ENCODE peak calls at places on chromosome 18, in nine cellular contexts. M is NB4, Y is ovary, Z is adrenal gland, E is uterus, S is endothelial cell of umbilical vein, O is GM12892, F is stomach, G is H1. W is an unnamed sample.

GRCh38 chr18:12840382-12840781 is 43.7 kb downstream of the PTPN2 start:
- DNase-seq in M (no peak), Y (no peak), Z (no peak), E (no peak), S (no peak), O (no peak), F (no peak), G (no peak), W (no peak)

GRCh38 chr18:34741401-34741800 is 31.3 kb downstream of the DTNA start:
- DNase-seq in M (no peak), Y (no peak), Z (no peak), E (no peak), S (no peak), O (no peak), F (no peak), G (no peak), W (no peak)

GRCh38 chr18:76730901-76731300 is 91.5 kb upstream of the ZNF236 start:
- DNase-seq in M (no peak), Y (no peak), Z (no peak), E (no peak), S (no peak), O (no peak), F (no peak), G (no peak), W (no peak)

GRCh38 chr18:13513015-13513414 is 213.3 kb downstream of the FAM210A start:
- DNase-seq in M (no peak), Y (no peak), Z (no peak), E (no peak), S (no peak), O (no peak), F (no peak), G (no peak), W (no peak)

GRCh38 chr18:46343940-46344372 is 239.8 kb downstream of the HAUS1 start:
- DNase-seq in M (peak), Y (no peak), Z (peak), E (no peak), S (no peak), O (peak), F (no peak), G (no peak), W (no peak)

GRCh38 chr18:42635378-42636048 is 480.0 kb downstream of the RIT2 start:
- DNase-seq in M (peak), Y (no peak), Z (no peak), E (no peak), S (peak), O (no peak), F (no peak), G (no peak), W (no peak)

GRCh38 chr18:55000529-55000928 is 41.3 kb upstream of the CCDC68 start:
- DNase-seq in M (no peak), Y (no peak), Z (no peak), E (no peak), S (no peak), O (no peak), F (no peak), G (no peak), W (no peak)

GRCh38 chr18:46322411-46322891 is 218.3 kb downstream of the HAUS1 start:
- DNase-seq in M (no peak), Y (no peak), Z (no peak), E (no peak), S (no peak), O (no peak), F (no peak), G (no peak), W (no peak)

GRCh38 chr18:478679-479078 is 21.8 kb downstream of the COLEC12 start:
- DNase-seq in M (no peak), Y (no peak), Z (no peak), E (no peak), S (no peak), O (no peak), F (no peak), G (no peak), W (no peak)

GRCh38 chr18:48405971-48406370 is 3.2 kb downstream of the ZBTB7C start:
- DNase-seq in M (no peak), Y (no peak), Z (no peak), E (no peak), S (no peak), O (no peak), F (no peak), G (no peak), W (no peak)

GRCh38 chr18:53946561-53946960 is 277.9 kb downstream of the MBD2 start:
- DNase-seq in M (no peak), Y (no peak), Z (no peak), E (no peak), S (no peak), O (no peak), F (no peak), G (no peak), W (no peak)

GRCh38 chr18:42644729-42645131 is 470.8 kb downstream of the RIT2 start:
- DNase-seq in M (no peak), Y (no peak), Z (no peak), E (no peak), S (peak), O (no peak), F (peak), G (no peak), W (no peak)

GRCh38 chr18:27728659-27729058 is 448.3 kb downstream of the CDH2 start:
- DNase-seq in M (no peak), Y (no peak), Z (no peak), E (no peak), S (no peak), O (no peak), F (no peak), G (no peak), W (no peak)

GRCh38 chr18:39772155-39772919 is 2182.7 kb upstream of the PIK3C3 start:
- DNase-seq in M (no peak), Y (no peak), Z (no peak), E (no peak), S (no peak), O (no peak), F (no peak), G (no peak), W (no peak)

GRCh38 chr18:54232485-54233227 is 8.2 kb upstream of the MBD2 start:
- DNase-seq in M (no peak), Y (no peak), Z (no peak), E (no peak), S (no peak), O (no peak), F (no peak), G (no peak), W (no peak)

GRCh38 chr18:63994783-63995399 is 25.0 kb downstream of the SERPINB8 start:
- DNase-seq in M (peak), Y (no peak), Z (peak), E (peak), S (peak), O (no peak), F (peak), G (peak), W (peak)

DNA sequence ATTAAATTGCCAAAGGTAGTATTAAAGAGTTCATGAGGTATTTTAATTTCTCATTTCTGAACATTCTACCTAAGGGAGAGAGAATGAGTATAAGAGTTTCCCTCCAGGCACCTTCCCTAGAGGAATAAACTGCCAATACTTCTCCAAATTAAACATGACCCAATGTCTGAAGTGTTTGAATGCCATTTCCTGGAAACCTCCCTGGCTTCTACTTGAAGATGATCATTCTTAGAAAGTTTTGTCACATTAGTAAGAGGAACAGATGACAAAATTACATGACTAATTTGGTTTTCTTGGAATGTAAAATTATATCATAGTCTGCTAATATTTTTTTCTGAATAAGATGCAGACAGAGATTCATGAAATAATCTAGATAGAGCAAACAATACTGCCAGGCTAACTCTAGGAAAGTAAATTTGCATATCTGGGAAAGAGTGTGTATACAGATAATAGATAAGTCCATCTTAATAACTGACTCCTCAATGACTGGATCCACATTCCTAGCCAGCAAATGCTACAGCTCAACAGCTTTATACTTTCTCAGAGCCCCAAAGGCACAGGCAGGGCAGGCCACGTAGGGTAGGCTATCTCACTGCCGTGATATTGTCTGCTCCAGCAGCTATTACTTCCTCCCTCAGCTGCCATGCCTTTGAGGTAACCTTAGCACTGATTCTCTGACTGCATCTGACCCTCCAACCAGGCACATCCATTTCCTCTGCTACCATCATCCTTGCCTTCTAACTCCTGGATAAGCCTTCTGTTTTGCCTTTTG is 630.8 kb upstream of the PIK3C3 start:
- DNase-seq in M (no peak), Y (no peak), Z (no peak), E (no peak), S (no peak), O (no peak), F (no peak), G (no peak), W (no peak)
- TF ChIP-seq POLR2A in M (no peak), Y (no peak), Z (no peak), E (no peak), S (no peak), O (no peak), F (no peak), G (no peak), W (no peak)

GRCh38 chr18:36386150-36386920 is 88.8 kb downstream of the FHOD3 start:
- DNase-seq in M (no peak), Y (no peak), Z (no peak), E (no peak), S (no peak), O (no peak), F (no peak), G (no peak), W (no peak)
- TF ChIP-seq POLR2A in M (no peak), Y (no peak), Z (no peak), E (no peak), S (no peak), O (no peak), F (no peak), G (no peak), W (no peak)

DNA sequence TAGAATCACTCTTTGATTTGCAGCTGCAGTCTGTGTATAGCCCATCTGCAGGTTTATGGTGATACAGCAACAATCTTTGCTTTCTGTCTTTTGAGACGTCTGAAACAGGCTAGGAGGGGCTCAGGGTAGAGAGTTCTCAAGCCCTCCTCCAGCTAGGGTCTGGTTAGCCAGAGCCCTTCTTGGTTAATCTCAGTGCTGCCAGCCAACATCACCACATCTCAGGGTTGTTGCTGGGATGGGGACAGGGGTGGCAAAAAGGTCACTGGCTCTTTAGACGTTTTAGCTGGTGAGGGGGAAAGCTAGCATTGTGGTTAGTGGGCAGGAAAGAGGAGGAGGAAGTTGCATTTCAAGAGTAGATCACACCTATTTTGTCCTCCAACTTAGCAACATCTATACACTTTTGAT is 136.7 kb upstream of the ACAA2 start:
- DNase-seq in M (peak), Y (no peak), Z (no peak), E (no peak), S (no peak), O (no peak), F (no peak), G (no peak), W (no peak)
- TF ChIP-seq POLR2A in M (no peak), Y (no peak), Z (no peak), E (no peak), S (no peak), O (no peak), F (no peak), G (no peak), W (no peak)

GRCh38 chr18:50273203-50274043 is 7.1 kb upstream of the CFAP53 start:
- DNase-seq in M (no peak), Y (no peak), Z (no peak), E (no peak), S (no peak), O (no peak), F (no peak), G (no peak), W (no peak)

GRCh38 chr18:50266248-50266704 is at the start of gene CFAP53:
- DNase-seq in M (peak), Y (peak), Z (peak), E (peak), S (peak), O (peak), F (peak), G (peak), W (peak)

GRCh38 chr18:50272593-50272992 is 6.3 kb upstream of the CFAP53 start:
- DNase-seq in M (no peak), Y (no peak), Z (no peak), E (no peak), S (no peak), O (no peak), F (no peak), G (no peak), W (no peak)

GRCh38 chr18:50262977-50263376 is 3.3 kb downstream of the CFAP53 start:
- DNase-seq in M (no peak), Y (no peak), Z (no peak), E (no peak), S (no peak), O (no peak), F (no peak), G (no peak), W (no peak)

GRCh38 chr18:50268022-50268747 is 1.9 kb upstream of the CFAP53 start:
- DNase-seq in M (no peak), Y (peak), Z (peak), E (peak), S (peak), O (peak), F (peak), G (peak), W (peak)
- TF ChIP-seq POLR2A in M (no peak), Y (no peak), Z (no peak), E (no peak), S (no peak), O (no peak), F (no peak), G (no peak), W (peak)